ENCODE peak calls at places on chromosomes 3 and 15, in five cellular contexts. One of them, this sample, is unnamed.

GRCh38 chr3:105199217-105199616 is 167.5 kb upstream of the ALCAM start:
- DNase-seq in small intestine: no peak
- DNase-seq in upper lobe of left lung: no peak
- DNase-seq in PC-9: no peak
- DNase-seq in brain microvascular endothelial cell: no peak
- DNase-seq in this sample: no peak

GRCh38 chr3:101942356-101942755 is 93.0 kb downstream of the NFKBIZ start:
- DNase-seq in small intestine: no peak
- DNase-seq in brain microvascular endothelial cell: no peak
- DNase-seq in PC-9: no peak
- DNase-seq in upper lobe of left lung: no peak
- DNase-seq in this sample: no peak

GRCh38 chr3:106963446-106963845 is 413.8 kb upstream of the CCDC54 start:
- DNase-seq in upper lobe of left lung: no peak
- DNase-seq in brain microvascular endothelial cell: peak
- DNase-seq in PC-9: no peak
- DNase-seq in small intestine: no peak
- DNase-seq in this sample: no peak

GRCh38 chr3:53796161-53796560 is 50.1 kb downstream of the CHDH start:
- DNase-seq in small intestine: peak
- DNase-seq in PC-9: no peak
- DNase-seq in brain microvascular endothelial cell: no peak
- DNase-seq in upper lobe of left lung: no peak
- DNase-seq in this sample: no peak

GRCh38 chr3:160449660-160450598 is at the start of gene TRIM59:
- DNase-seq in upper lobe of left lung: peak
- DNase-seq in small intestine: peak
- DNase-seq in brain microvascular endothelial cell: peak
- DNase-seq in PC-9: peak
- DNase-seq in this sample: peak

GRCh38 chr15:22895465-22896190 is 57.2 kb downstream of the NIPA2 start:
- DNase-seq in upper lobe of left lung: no peak
- DNase-seq in PC-9: peak
- DNase-seq in brain microvascular endothelial cell: peak
- DNase-seq in small intestine: peak
- DNase-seq in this sample: peak

GRCh38 chr3:46699846-46700523 is 1.2 kb upstream of the TMIE start:
- DNase-seq in upper lobe of left lung: peak
- DNase-seq in brain microvascular endothelial cell: no peak
- DNase-seq in PC-9: peak
- DNase-seq in small intestine: no peak
- DNase-seq in this sample: no peak

GRCh38 chr3:42696356-42697301 is 6.0 kb downstream of the HHATL start:
- DNase-seq in upper lobe of left lung: no peak
- DNase-seq in PC-9: no peak
- DNase-seq in small intestine: no peak
- DNase-seq in brain microvascular endothelial cell: no peak
- DNase-seq in this sample: no peak

GRCh38 chr3:144470646-144471045 is 499.0 kb downstream of the DIPK2A start:
- DNase-seq in brain microvascular endothelial cell: no peak
- DNase-seq in small intestine: no peak
- DNase-seq in upper lobe of left lung: no peak
- DNase-seq in PC-9: no peak
- DNase-seq in this sample: no peak

GRCh38 chr3:4071481-4072184 is 231.5 kb upstream of the SETMAR start:
- DNase-seq in brain microvascular endothelial cell: no peak
- DNase-seq in small intestine: no peak
- DNase-seq in PC-9: peak
- DNase-seq in upper lobe of left lung: no peak
- DNase-seq in this sample: peak

GRCh38 chr15:28901987-28902745 is 16.4 kb downstream of the APBA2 start:
- DNase-seq in brain microvascular endothelial cell: no peak
- DNase-seq in small intestine: no peak
- DNase-seq in PC-9: no peak
- DNase-seq in upper lobe of left lung: no peak
- DNase-seq in this sample: no peak

GRCh38 chr3:114496021-114496434 is 202.2 kb downstream of the TIGIT start:
- DNase-seq in brain microvascular endothelial cell: peak
- DNase-seq in small intestine: no peak
- DNase-seq in PC-9: no peak
- DNase-seq in upper lobe of left lung: no peak
- DNase-seq in this sample: no peak

GRCh38 chr15:42737529-42738328 is 801 bp upstream of the CDAN1 start:
- DNase-seq in upper lobe of left lung: no peak
- DNase-seq in brain microvascular endothelial cell: no peak
- DNase-seq in small intestine: peak
- DNase-seq in PC-9: peak
- DNase-seq in this sample: no peak

DNA sequence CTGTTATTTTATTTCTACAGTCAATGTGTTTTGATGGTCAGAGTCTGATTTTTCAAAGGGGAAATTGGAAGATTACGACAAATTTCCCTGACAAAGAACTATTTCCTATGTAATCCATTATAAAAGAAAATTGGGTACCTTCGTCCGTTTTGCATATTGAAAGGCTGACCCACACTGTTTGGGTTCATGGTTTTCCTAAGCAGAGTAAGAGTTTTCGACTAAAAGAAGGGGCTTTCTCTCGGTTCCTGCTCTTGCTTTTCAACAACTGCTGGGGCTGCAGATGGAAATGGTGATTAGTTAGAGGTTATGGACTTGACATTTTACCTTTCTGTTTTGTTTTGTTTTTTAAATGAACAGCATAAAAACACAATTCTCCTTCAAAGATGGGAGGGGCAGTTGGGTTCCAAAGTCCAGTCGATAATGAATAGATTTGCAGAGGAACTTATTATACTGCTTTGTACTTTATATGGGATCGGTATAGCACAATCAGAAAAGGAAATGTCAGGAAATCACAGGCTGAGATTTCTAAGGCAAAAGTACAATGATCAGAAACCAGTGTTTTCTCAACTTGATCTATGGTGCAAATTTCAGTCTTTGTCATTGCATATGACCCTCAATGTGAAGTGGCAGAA is 1.0 kb downstream of the KCNMB2 start:
- DNase-seq in PC-9: no peak
- DNase-seq in brain microvascular endothelial cell: no peak
- DNase-seq in small intestine: peak
- DNase-seq in upper lobe of left lung: no peak
- DNase-seq in this sample: no peak
- H3K27ac ChIP-seq in PC-9: no peak
- H3K27ac ChIP-seq in brain microvascular endothelial cell: no peak
- H3K27ac ChIP-seq in small intestine: no peak
- H3K27ac ChIP-seq in upper lobe of left lung: no peak
- H3K27ac ChIP-seq in this sample: no peak

GRCh38 chr15:32718082-32718821 is 448 bp downstream of the GREM1 start:
- DNase-seq in small intestine: no peak
- DNase-seq in brain microvascular endothelial cell: no peak
- DNase-seq in PC-9: no peak
- DNase-seq in upper lobe of left lung: no peak
- DNase-seq in this sample: no peak
- H3K27ac ChIP-seq in small intestine: no peak
- H3K27ac ChIP-seq in brain microvascular endothelial cell: peak
- H3K27ac ChIP-seq in PC-9: no peak
- H3K27ac ChIP-seq in upper lobe of left lung: no peak
- H3K27ac ChIP-seq in this sample: no peak

DNA sequence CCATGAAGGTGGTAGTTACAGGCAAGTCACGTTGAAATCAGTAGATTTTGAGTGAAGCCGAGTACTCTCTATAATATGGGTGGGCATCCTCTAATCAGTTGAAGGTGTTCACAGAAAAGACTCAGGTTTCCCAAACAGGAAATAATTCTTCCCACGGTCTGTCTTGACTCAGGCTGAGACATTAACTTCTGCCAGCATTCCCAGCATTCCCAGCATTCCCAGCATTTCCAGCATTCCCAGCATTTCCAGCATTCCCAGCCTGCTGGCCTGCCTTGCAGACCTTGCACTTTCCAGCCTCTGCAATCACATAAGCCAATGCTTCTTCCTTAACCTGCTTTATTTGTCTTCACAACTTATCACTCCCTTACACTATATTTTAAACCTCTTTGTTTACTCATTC is 542.3 kb upstream of the ROBO2 start:
- DNase-seq in upper lobe of left lung: no peak
- DNase-seq in PC-9: no peak
- DNase-seq in brain microvascular endothelial cell: peak
- DNase-seq in small intestine: no peak
- DNase-seq in this sample: no peak
- H3K27ac ChIP-seq in upper lobe of left lung: no peak
- H3K27ac ChIP-seq in PC-9: no peak
- H3K27ac ChIP-seq in brain microvascular endothelial cell: no peak
- H3K27ac ChIP-seq in small intestine: no peak
- H3K27ac ChIP-seq in this sample: no peak

DNA sequence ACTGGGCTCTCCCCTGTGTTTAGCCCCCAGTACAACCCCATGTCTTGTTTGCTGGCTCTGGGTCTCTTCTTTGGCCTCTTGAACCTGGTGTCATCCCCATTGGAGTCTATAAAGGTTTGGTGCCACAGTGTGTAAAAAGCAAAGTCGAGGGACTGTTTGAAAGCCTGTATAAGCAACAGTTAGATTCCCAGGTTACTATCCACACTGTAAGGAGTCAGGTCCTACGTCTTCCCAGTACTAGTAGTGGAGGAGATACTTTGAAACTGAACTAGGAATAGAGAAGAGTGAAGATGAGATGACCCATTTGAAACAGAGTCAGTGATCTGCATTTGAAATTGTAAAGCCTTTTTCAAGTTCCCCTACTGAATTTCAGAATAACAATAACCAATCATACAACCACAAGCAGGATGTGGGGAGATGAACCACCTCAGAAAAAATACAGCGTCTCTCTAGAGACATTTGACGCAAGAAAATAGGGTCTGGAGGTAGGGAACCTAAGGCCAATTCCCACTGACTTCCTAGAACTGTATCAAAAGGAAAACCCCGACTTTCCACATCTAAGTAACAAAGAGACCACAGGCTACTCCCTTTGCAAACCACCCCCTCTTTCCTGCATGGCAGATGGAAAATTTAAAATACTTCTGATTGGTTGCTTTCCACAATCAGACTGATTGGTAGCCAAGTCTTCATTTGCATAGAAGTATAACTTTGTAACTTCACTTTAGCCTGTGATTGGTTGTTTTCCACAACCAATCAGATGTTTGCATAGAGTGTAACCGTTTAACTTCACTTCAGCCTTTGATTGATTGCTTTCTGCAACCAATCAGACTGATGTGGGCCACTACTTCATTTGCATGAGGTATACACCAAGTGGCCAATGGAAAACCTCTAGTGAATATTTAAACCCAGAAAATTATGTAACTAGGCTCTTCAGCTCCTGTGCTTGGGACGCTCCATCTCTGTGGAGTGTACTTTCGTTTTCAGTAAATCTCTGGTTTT is 49.9 kb upstream of the NEDD4 start:
- DNase-seq in PC-9: no peak
- DNase-seq in brain microvascular endothelial cell: no peak
- DNase-seq in small intestine: peak
- DNase-seq in upper lobe of left lung: no peak
- DNase-seq in this sample: no peak
- H3K27ac ChIP-seq in PC-9: no peak
- H3K27ac ChIP-seq in brain microvascular endothelial cell: no peak
- H3K27ac ChIP-seq in small intestine: no peak
- H3K27ac ChIP-seq in upper lobe of left lung: peak
- H3K27ac ChIP-seq in this sample: peak

GRCh38 chr15:35246376-35246965 is 161.4 kb upstream of the NANOGP8 start:
- DNase-seq in upper lobe of left lung: no peak
- DNase-seq in small intestine: no peak
- DNase-seq in brain microvascular endothelial cell: no peak
- DNase-seq in PC-9: no peak
- DNase-seq in this sample: no peak
- H3K27ac ChIP-seq in upper lobe of left lung: no peak
- H3K27ac ChIP-seq in small intestine: no peak
- H3K27ac ChIP-seq in brain microvascular endothelial cell: no peak
- H3K27ac ChIP-seq in PC-9: no peak
- H3K27ac ChIP-seq in this sample: no peak

DNA sequence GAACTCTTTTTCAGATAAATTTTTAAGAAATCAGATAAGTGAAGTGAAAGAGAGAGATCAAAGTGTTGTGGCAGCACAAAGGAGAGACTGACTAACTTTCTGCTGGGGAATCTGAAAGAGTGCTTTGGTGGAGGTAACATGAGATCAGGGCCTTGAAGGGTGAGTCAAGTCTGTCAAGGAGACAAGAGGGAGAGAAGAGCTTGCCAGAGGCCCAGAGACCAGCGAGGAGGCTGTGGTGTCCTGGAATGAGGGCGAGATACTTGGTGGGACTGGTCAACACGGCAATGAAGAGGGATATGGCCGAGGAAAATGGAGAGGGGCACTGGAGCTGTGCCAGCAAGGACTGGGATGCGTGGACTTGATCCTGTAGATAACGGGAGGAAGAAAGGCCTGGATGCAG is 4.6 kb downstream of the TADA3 start:
- DNase-seq in small intestine: no peak
- DNase-seq in upper lobe of left lung: no peak
- DNase-seq in brain microvascular endothelial cell: peak
- DNase-seq in PC-9: no peak
- DNase-seq in this sample: no peak
- H3K27ac ChIP-seq in small intestine: no peak
- H3K27ac ChIP-seq in upper lobe of left lung: no peak
- H3K27ac ChIP-seq in brain microvascular endothelial cell: no peak
- H3K27ac ChIP-seq in PC-9: no peak
- H3K27ac ChIP-seq in this sample: no peak

GRCh38 chr3:78660958-78661357 is 1106.8 kb downstream of the ROBO1 start:
- DNase-seq in brain microvascular endothelial cell: no peak
- DNase-seq in PC-9: no peak
- DNase-seq in small intestine: no peak
- DNase-seq in upper lobe of left lung: no peak
- DNase-seq in this sample: no peak

GRCh38 chr3:78659386-78659987 is 1108.3 kb downstream of the ROBO1 start:
- DNase-seq in upper lobe of left lung: no peak
- DNase-seq in small intestine: peak
- DNase-seq in brain microvascular endothelial cell: peak
- DNase-seq in PC-9: peak
- DNase-seq in this sample: no peak
- H3K27ac ChIP-seq in upper lobe of left lung: no peak
- H3K27ac ChIP-seq in small intestine: no peak
- H3K27ac ChIP-seq in brain microvascular endothelial cell: no peak
- H3K27ac ChIP-seq in PC-9: no peak
- H3K27ac ChIP-seq in this sample: no peak

GRCh38 chr3:37862712-37863551 is 1.3 kb downstream of the CTDSPL start:
- DNase-seq in brain microvascular endothelial cell: peak
- DNase-seq in upper lobe of left lung: peak
- DNase-seq in PC-9: peak
- DNase-seq in small intestine: peak
- DNase-seq in this sample: no peak
- H3K27ac ChIP-seq in brain microvascular endothelial cell: no peak
- H3K27ac ChIP-seq in upper lobe of left lung: peak
- H3K27ac ChIP-seq in PC-9: peak
- H3K27ac ChIP-seq in small intestine: no peak
- H3K27ac ChIP-seq in this sample: peak

This sample was measured in epithelial cell of prostate.